ENCODE peak calls at places on chromosomes 2 and 18, in nine cellular contexts. S is ACHN; A is AG08395; L is B cell; H is cardiac muscle cell; T is COR-L47; G is AG08396; F is stimulated activated CD8-positive, alpha-beta memory T cell treated with anti-CD3 and anti-CD28 coated beads, Interleukin-2, amount 100 ng/mL, for 48 hours; E is naive thymus-derived CD4-positive, alpha-beta T cell. K is an unnamed sample.
A peak's percentile ranks its signal among the peaks of the same experiment; 100 is the strongest.

GRCh38 chr2:99701503-99701902 is 211.7 kb upstream of the REV1 start:
- DNase-seq in S (no peak), A (no peak), L (no peak), H (no peak), T (no peak), G (no peak), F (no peak), E (no peak), K (no peak)

GRCh38 chr2:61471905-61472805 is 1.3 kb upstream of the USP34 start:
- DNase-seq in S (peak; percentile 40), A (peak; percentile 4), L (peak; percentile 65), H (peak; percentile 20), T (peak; percentile 34), G (peak; percentile 15), F (no peak), E (peak; percentile 54), K (peak; percentile 21)

GRCh38 chr2:88190808-88191721 is 20.9 kb downstream of the THNSL2 start:
- DNase-seq in S (peak; percentile 48), A (peak; percentile 56), L (peak; percentile 32), H (peak; percentile 53), T (peak; percentile 55), G (peak; percentile 56), F (no peak), E (no peak), K (peak; percentile 52)

GRCh38 chr2:121346886-121347285 is 61.9 kb upstream of the TFCP2L1 start:
- DNase-seq in S (no peak), A (no peak), L (no peak), H (no peak), T (no peak), G (no peak), F (no peak), E (no peak), K (no peak)

GRCh38 chr2:70958759-70959158 is 19.7 kb upstream of the ANKRD53 start:
- DNase-seq in S (no peak), A (no peak), L (no peak), H (no peak), T (no peak), G (no peak), F (no peak), E (no peak), K (no peak)

GRCh38 chr2:101533611-101534601 is 59.0 kb upstream of the RFX8 start:
- DNase-seq in S (no peak), A (no peak), L (no peak), H (peak; percentile 14), T (no peak), G (no peak), F (no peak), E (no peak), K (peak; percentile 95)

GRCh38 chr2:121486191-121486590 is 44.5 kb upstream of the RNU4ATAC start:
- DNase-seq in S (no peak), A (no peak), L (no peak), H (no peak), T (no peak), G (no peak), F (no peak), E (no peak), K (no peak)

GRCh38 chr2:47250576-47251403 is 95.7 kb upstream of the STPG4 start:
- DNase-seq in S (no peak), A (no peak), L (no peak), H (no peak), T (peak; percentile 21), G (no peak), F (no peak), E (no peak), K (no peak)

GRCh38 chr2:24269270-24269669 is 91.1 kb downstream of the ITSN2 start:
- DNase-seq in S (peak; percentile 60), A (no peak), L (no peak), H (no peak), T (no peak), G (no peak), F (no peak), E (no peak), K (no peak)

GRCh38 chr2:148918554-148918953 is 43.5 kb downstream of the KIF5C start:
- DNase-seq in S (no peak), A (no peak), L (no peak), H (no peak), T (no peak), G (no peak), F (no peak), E (no peak), K (no peak)

GRCh38 chr2:192184349-192184748 is 10.4 kb downstream of the TMEFF2 start:
- DNase-seq in S (no peak), A (no peak), L (no peak), H (no peak), T (no peak), G (no peak), F (no peak), E (no peak), K (peak; percentile 46)

GRCh38 chr2:86383844-86384243 is 46.4 kb upstream of the REEP1 start:
- DNase-seq in S (no peak), A (peak; percentile 46), L (no peak), H (peak; percentile 86), T (no peak), G (peak; percentile 20), F (no peak), E (no peak), K (no peak)

GRCh38 chr2:176455865-176456291 is 186.6 kb downstream of the MTX2 start:
- DNase-seq in S (no peak), A (peak; percentile 72), L (peak; percentile 12), H (peak; percentile 85), T (peak; percentile 45), G (peak; percentile 15), F (no peak), E (no peak), K (peak; percentile 3)

GRCh38 chr18:21051615-21052014 is 60.0 kb downstream of the ROCK1 start:
- DNase-seq in S (no peak), A (no peak), L (no peak), H (peak; percentile 5), T (no peak), G (no peak), F (no peak), E (no peak), K (no peak)

GRCh38 chr18:79068299-79068945 is 772 bp upstream of the ATP9B start:
- DNase-seq in S (no peak), A (no peak), L (no peak), H (peak; percentile 35), T (no peak), G (no peak), F (no peak), E (no peak), K (no peak)

GRCh38 chr18:48810805-48811204 is 140.0 kb downstream of the SMAD7 start:
- DNase-seq in S (no peak), A (no peak), L (no peak), H (no peak), T (no peak), G (no peak), F (no peak), E (no peak), K (no peak)

GRCh38 chr2:24273598-24273997 is 86.7 kb downstream of the ITSN2 start:
- DNase-seq in S (no peak), A (no peak), L (no peak), H (peak; percentile 6), T (no peak), G (no peak), F (no peak), E (no peak), K (no peak)

GRCh38 chr2:64144057-64145013 is at the start of gene PELI1:
- DNase-seq in S (peak; percentile 98), A (peak; percentile 94), L (peak; percentile 95), H (peak; percentile 99), T (peak; percentile 96), G (peak; percentile 93), F (peak; percentile 88), E (peak; percentile 89), K (peak; percentile 100)

GRCh38 chr2:235677276-235677788 is 183.5 kb downstream of the AGAP1 start:
- DNase-seq in S (no peak), A (no peak), L (no peak), H (peak; percentile 62), T (no peak), G (no peak), F (no peak), E (no peak), K (no peak)